ENCODE peak calls at places on chromosomes 6 and 20, in five cellular contexts. H, A, Q, N and U are unnamed samples.

GRCh38 chr6:136288566-136289326 is 900 bp downstream of the BCLAF1 start:
- DNase-seq in N (peak), A (peak), H (peak), Q (peak), U (peak)

GRCh38 chr20:53900380-53900999 is 169.9 kb downstream of the BCAS1 start:
- DNase-seq in H (no peak), Q (no peak), A (no peak), N (no peak), U (no peak)

GRCh38 chr6:160102399-160102798 is 19.2 kb upstream of the SLC22A1 start:
- DNase-seq in A (peak), Q (no peak), N (no peak), H (no peak), U (no peak)

GRCh38 chr6:129263117-129263516 is 380.2 kb downstream of the LAMA2 start:
- DNase-seq in N (no peak), A (no peak), H (no peak), Q (no peak), U (no peak)

GRCh38 chr6:10140824-10141223 is 274.1 kb downstream of the TFAP2A start:
- DNase-seq in Q (no peak), H (no peak), N (no peak), A (no peak), U (no peak)

GRCh38 chr6:2777249-2777648 is 12.1 kb downstream of the WRNIP1 start:
- DNase-seq in A (no peak), Q (no peak), H (no peak), N (no peak), U (no peak)

GRCh38 chr6:6556738-6557503 is 31.6 kb upstream of the LY86 start:
- DNase-seq in Q (peak), H (peak), A (no peak), N (peak), U (peak)

GRCh38 chr6:72746276-72746675 is 124.4 kb downstream of the KCNQ5 start:
- DNase-seq in Q (no peak), A (no peak), N (no peak), H (no peak), U (no peak)

GRCh38 chr20:50995506-50995905 is 27.4 kb downstream of the KCNG1 start:
- DNase-seq in N (no peak), A (no peak), H (no peak), Q (no peak), U (no peak)

GRCh38 chr20:2693286-2693995 is 861 bp downstream of the EBF4 start:
- DNase-seq in H (peak), Q (peak), N (peak), A (peak), U (no peak)

GRCh38 chr20:47191074-47191673 is 165.3 kb downstream of the ZMYND8 start:
- DNase-seq in H (no peak), Q (no peak), N (no peak), A (no peak), U (no peak)

GRCh38 chr20:32610897-32611218 is 25.7 kb upstream of the NOL4L start:
- DNase-seq in H (no peak), Q (no peak), A (no peak), N (no peak), U (no peak)

GRCh38 chr6:143542915-143543314 is 31.4 kb upstream of the FUCA2 start:
- DNase-seq in A (no peak), Q (no peak), H (no peak), N (no peak), U (no peak)